ENCODE peak calls at places on chromosomes 11 and 22, in ten cellular contexts. Q is HFFc6; E is T-helper 9 cell; I is upper lobe of left lung; Y is RPMI7951; R is stomach; T is naive thymus-derived CD4-positive, alpha-beta T cell; B is activated CD4-positive, alpha-beta T cell treated with anti-CD3 and anti-CD28 coated beads, Interleukin-2, amount 50 U/mL, for 1 hour; M is T follicular helper cell; Z is Calu3. K is an unnamed sample.

GRCh38 chr22:42300286-42301071 is 30.0 kb upstream of the TCF20 start:
- DNase-seq in Q (no peak), E (peak), I (no peak), Y (no peak), R (peak), T (no peak), B (peak), M (no peak), Z (peak), K (no peak)

GRCh38 chr11:65226103-65226442 is 35.7 kb upstream of the POLA2 start:
- DNase-seq in Q (no peak), E (no peak), I (no peak), Y (no peak), R (no peak), T (no peak), B (no peak), M (no peak), Z (no peak), K (no peak)

GRCh38 chr11:68282141-68282860 is 10.5 kb upstream of the C11orf24 start:
- DNase-seq in Q (no peak), E (no peak), I (no peak), Y (no peak), R (no peak), T (no peak), B (peak), M (no peak), Z (no peak), K (no peak)

GRCh38 chr11:72202571-72202970 is 10.6 kb downstream of the FOLR1 start:
- DNase-seq in Q (no peak), E (no peak), I (no peak), Y (no peak), R (peak), T (no peak), B (no peak), M (no peak), Z (no peak), K (no peak)

GRCh38 chr22:47586946-47587345 is 824.5 kb downstream of the TBC1D22A start:
- DNase-seq in Q (no peak), E (no peak), I (no peak), Y (no peak), R (peak), T (no peak), B (no peak), M (no peak), Z (no peak), K (no peak)

GRCh38 chr11:69190796-69191536 is 35.2 kb downstream of the SMIM38 start:
- DNase-seq in Q (no peak), E (no peak), I (no peak), Y (no peak), R (no peak), T (no peak), B (no peak), M (no peak), Z (no peak), K (no peak)

GRCh38 chr11:19951558-19952083 is 208.7 kb downstream of the DBX1 start:
- DNase-seq in Q (peak), E (no peak), I (no peak), Y (peak), R (no peak), T (no peak), B (no peak), M (no peak), Z (peak), K (no peak)

GRCh38 chr11:61541568-61541967 is 33.0 kb downstream of the LRRC10B start:
- DNase-seq in Q (peak), E (no peak), I (no peak), Y (peak), R (no peak), T (no peak), B (no peak), M (no peak), Z (no peak), K (no peak)

GRCh38 chr11:99693941-99694492 is 673.3 kb downstream of the CNTN5 start:
- DNase-seq in Q (no peak), E (no peak), I (no peak), Y (no peak), R (no peak), T (no peak), B (no peak), M (no peak), Z (peak), K (no peak)

K was measured in T1000.